ENCODE peak calls at places on chromosomes 5 and 9, in six cellular contexts. P is suprapubic skin, E is mucosa of descending colon, K is COR-L47, D is naive B cell, L is NCI-H1436. Q is an unnamed sample.

GRCh38 chr9:134004881-134005280 is 12.8 kb upstream of the VAV2 start:
- DNase-seq in E (no peak), K (no peak), P (no peak), L (no peak), D (no peak), Q (no peak)

GRCh38 chr9:12698293-12698692 is 5.1 kb downstream of the TYRP1 start:
- DNase-seq in P (no peak), D (no peak), K (no peak), E (no peak), L (no peak), Q (no peak)

GRCh38 chr5:152164860-152165259 is 240.2 kb upstream of the GLRA1 start:
- DNase-seq in P (no peak), D (no peak), L (no peak), E (no peak), K (no peak), Q (no peak)

GRCh38 chr9:123925820-123926219 is 4.1 kb downstream of the DENND1A start:
- DNase-seq in K (no peak), D (no peak), E (no peak), L (no peak), P (no peak), Q (peak; percentile 48)

GRCh38 chr9:130107955-130108354 is 54.2 kb downstream of the GPR107 start:
- DNase-seq in K (no peak), P (no peak), E (no peak), D (no peak), L (no peak), Q (no peak)

GRCh38 chr9:969310-969692 is 7.2 kb upstream of the DMRT3 start:
- DNase-seq in P (no peak), K (no peak), D (no peak), L (no peak), E (no peak), Q (no peak)

GRCh38 chr9:88809836-88810235 is 181.4 kb upstream of the S1PR3 start:
- DNase-seq in E (no peak), P (no peak), K (no peak), L (no peak), D (no peak), Q (no peak)

GRCh38 chr5:112417931-112418358 is 1.1 kb downstream of the EPB41L4A start:
- DNase-seq in E (peak; percentile 50), P (peak; percentile 76), D (peak; percentile 34), L (no peak), K (no peak), Q (no peak)

GRCh38 chr5:50726475-50727148 is 60.2 kb downstream of the PARP8 start:
- DNase-seq in D (no peak), K (no peak), L (no peak), E (no peak), P (no peak), Q (no peak)

GRCh38 chr5:173720341-173721258 is 104.2 kb upstream of the BOD1 start:
- DNase-seq in L (no peak), P (no peak), E (no peak), D (no peak), K (no peak), Q (no peak)

GRCh38 chr9:93949694-93950449 is 5.3 kb downstream of the BARX1 start:
- DNase-seq in D (no peak), E (no peak), P (no peak), L (no peak), K (no peak), Q (no peak)

GRCh38 chr9:135280666-135281065 is 193.2 kb downstream of the OLFM1 start:
- DNase-seq in K (no peak), P (no peak), L (no peak), E (no peak), D (no peak), Q (no peak)

GRCh38 chr5:20166496-20166895 is 178.5 kb upstream of the CDH18 start:
- DNase-seq in P (no peak), L (no peak), E (no peak), K (no peak), D (no peak), Q (no peak)

GRCh38 chr9:85377751-85378289 is 363.9 kb downstream of the AGTPBP1 start:
- DNase-seq in D (no peak), L (no peak), E (no peak), P (no peak), K (no peak), Q (no peak)

GRCh38 chr9:93708987-93709302 is 132.6 kb downstream of the PHF2 start:
- DNase-seq in K (no peak), D (no peak), E (no peak), P (no peak), L (no peak), Q (no peak)

GRCh38 chr9:5947912-5948311 is 57.2 kb downstream of the MLANA start:
- DNase-seq in K (no peak), E (no peak), D (no peak), P (no peak), L (peak; percentile 1), Q (no peak)

GRCh38 chr5:10681605-10682428 is 79.2 kb downstream of the DAP start:
- DNase-seq in L (no peak), K (no peak), E (no peak), D (no peak), P (peak; percentile 77), Q (no peak)

GRCh38 chr5:173311818-173312585 is 16.2 kb downstream of the STC2 start:
- DNase-seq in L (no peak), D (no peak), K (no peak), E (no peak), P (peak; percentile 69), Q (no peak)

GRCh38 chr5:126594077-126594476 is 942 bp downstream of the ALDH7A1 start:
- DNase-seq in K (no peak), L (no peak), P (no peak), E (no peak), D (no peak), Q (no peak)

Q was measured in GF-D8.